ENCODE peak calls at places on chromosomes 16 and 17, in six cellular contexts. Q is HCT116, K is PC-3, A is GM23248, D is PC-9, R is mammary epithelial cell. V is an unnamed sample.

GRCh38 chr17:78257810-78258322 is 26.4 kb downstream of the TMEM235 start:
- DNase-seq in D (peak; percentile 25), A (no peak), K (no peak), Q (no peak), R (no peak), V (peak; percentile 32)

GRCh38 chr17:68398731-68399637 is 58.3 kb downstream of the WIPI1 start:
- DNase-seq in R (peak; percentile 32), A (peak; percentile 89), K (peak; percentile 89), D (peak; percentile 68), Q (peak; percentile 72), V (peak; percentile 86)

GRCh38 chr16:89322381-89323119 is 105.0 kb downstream of the ZNF778 start:
- DNase-seq in K (peak; percentile 68), A (peak; percentile 91), D (peak; percentile 41), Q (no peak), R (no peak), V (peak; percentile 92)

GRCh38 chr17:44906010-44906646 is 6.9 kb upstream of the EFTUD2 start:
- DNase-seq in Q (peak; percentile 42), A (peak; percentile 92), K (peak; percentile 91), D (peak; percentile 51), R (peak; percentile 69), V (peak; percentile 96)

GRCh38 chr16:16057102-16057501 is 107.7 kb downstream of the ABCC1 start:
- DNase-seq in R (no peak), K (no peak), A (no peak), D (no peak), Q (no peak), V (no peak)

GRCh38 chr16:8764486-8765250 is 32.8 kb downstream of the TMEM186 start:
- DNase-seq in A (no peak), R (no peak), D (no peak), K (no peak), Q (no peak), V (no peak)

GRCh38 chr17:49260011-49260921 is 29.7 kb upstream of the PHOSPHO1 start:
- DNase-seq in R (peak; percentile 71), K (peak; percentile 79), A (peak; percentile 96), D (peak; percentile 42), Q (peak; percentile 84), V (peak; percentile 89)

GRCh38 chr17:49497147-49498036 is 2.3 kb downstream of the NGFR start:
- DNase-seq in R (peak; percentile 39), K (peak; percentile 18), A (peak; percentile 56), D (no peak), Q (no peak), V (peak; percentile 63)

GRCh38 chr16:28168991-28169554 is 42.7 kb downstream of the XPO6 start:
- DNase-seq in A (no peak), R (no peak), D (no peak), Q (no peak), K (no peak), V (no peak)

GRCh38 chr16:30971298-30971697 is 13.7 kb upstream of the HSD3B7 start:
- DNase-seq in Q (no peak), R (no peak), D (no peak), K (no peak), A (no peak), V (no peak)

GRCh38 chr16:72013888-72014538 is 5.5 kb downstream of the DHODH start:
- DNase-seq in A (no peak), D (no peak), R (no peak), K (no peak), Q (no peak), V (no peak)

GRCh38 chr16:84555418-84556196 is 51.1 kb upstream of the MEAK7 start:
- DNase-seq in K (peak; percentile 17), R (no peak), A (no peak), D (peak; percentile 30), Q (no peak), V (no peak)

GRCh38 chr17:63441654-63442053 is 4.5 kb downstream of the CYB561 start:
- DNase-seq in A (no peak), Q (no peak), R (no peak), K (no peak), D (no peak), V (no peak)

GRCh38 chr16:4918790-4919210 is 18.1 kb downstream of the PPL start:
- DNase-seq in D (peak; percentile 97), A (no peak), Q (no peak), K (peak; percentile 73), R (no peak), V (no peak)

GRCh38 chr16:58026139-58026704 is 668 bp downstream of the MMP15 start:
- DNase-seq in K (peak; percentile 28), D (peak; percentile 28), A (peak; percentile 67), Q (no peak), R (peak; percentile 59), V (peak; percentile 43)

GRCh38 chr17:45837187-45837586 is 7.5 kb upstream of the SPPL2C start:
- DNase-seq in R (no peak), K (no peak), Q (no peak), A (no peak), D (no peak), V (no peak)

GRCh38 chr17:72237223-72237622 is 116.4 kb downstream of the SOX9 start:
- DNase-seq in A (no peak), Q (no peak), K (no peak), D (no peak), R (no peak), V (no peak)

GRCh38 chr16:10182186-10182683 is at the start of gene GRIN2A:
- DNase-seq in Q (no peak), K (no peak), D (no peak), A (no peak), R (no peak), V (no peak)

GRCh38 chr16:66121466-66121865 is 245.0 kb upstream of the CDH5 start:
- DNase-seq in R (no peak), D (no peak), A (no peak), Q (no peak), K (no peak), V (no peak)

GRCh38 chr17:56150631-56151030 is 2.6 kb upstream of the ANKFN1 start:
- DNase-seq in Q (no peak), K (no peak), D (no peak), A (no peak), R (no peak), V (no peak)

GRCh38 chr17:49861150-49861884 is 13.4 kb upstream of the TAC4 start:
- DNase-seq in Q (no peak), A (peak; percentile 60), K (peak; percentile 70), D (peak; percentile 68), R (peak; percentile 24), V (peak; percentile 34)

GRCh38 chr16:67247698-67248400 is 568 bp upstream of the FHOD1 start:
- DNase-seq in K (no peak), Q (no peak), D (no peak), R (no peak), A (no peak), V (no peak)
- TF ChIP-seq EZH2 in K (no peak), Q (no peak), D (no peak), R (no peak), A (no peak), V (no peak)

GRCh38 chr17:28575126-28575795 is 1.4 kb downstream of the ALDOC start:
- DNase-seq in A (no peak), K (no peak), R (no peak), D (no peak), Q (no peak), V (no peak)

GRCh38 chr17:28578246-28579195 is 1.8 kb upstream of the ALDOC start:
- DNase-seq in A (no peak), R (no peak), D (no peak), Q (no peak), K (no peak), V (no peak)

GRCh38 chr17:28577466-28577824 is 750 bp upstream of the ALDOC start:
- DNase-seq in A (no peak), Q (no peak), R (no peak), D (no peak), K (no peak), V (no peak)

GRCh38 chr17:28574536-28574935 is 2.2 kb downstream of the ALDOC start:
- DNase-seq in R (no peak), K (no peak), Q (no peak), D (no peak), A (no peak), V (no peak)

DNA sequence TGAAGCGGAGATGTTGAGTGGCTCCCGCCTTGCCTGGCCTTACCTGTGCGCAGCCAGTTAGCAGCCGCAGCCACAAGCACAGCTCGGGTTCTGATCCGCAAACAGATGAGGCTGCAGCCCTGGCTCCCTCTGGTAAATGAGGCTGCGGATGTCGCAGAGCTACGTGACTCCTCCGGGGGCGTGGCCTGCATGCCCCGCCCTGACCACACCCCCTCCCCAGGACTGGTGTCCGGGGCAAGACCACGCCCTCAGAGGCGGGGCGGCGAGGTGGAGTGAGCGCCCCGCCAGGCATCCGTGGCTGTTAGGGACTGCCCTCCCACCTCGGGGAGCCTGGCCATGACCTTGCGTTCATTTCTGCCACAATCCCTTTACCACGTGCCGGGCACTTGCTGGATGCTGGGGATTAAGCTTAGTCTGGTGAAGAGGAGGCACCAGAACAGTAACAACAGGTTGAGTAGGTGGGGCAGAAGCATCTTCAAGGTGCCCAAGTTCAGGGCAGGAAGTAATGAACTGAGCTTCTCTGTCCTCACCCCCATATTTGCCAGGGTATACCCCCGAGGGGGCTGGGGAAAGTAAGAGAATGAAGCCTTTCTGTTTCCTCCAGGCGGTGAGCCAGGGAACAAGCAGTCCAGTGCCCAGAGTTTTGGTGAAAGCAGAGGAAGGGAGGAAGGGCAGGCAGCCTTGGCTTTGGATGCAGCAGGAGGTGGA is at the start of gene ALDOC:
- DNase-seq in Q (peak; percentile 81), A (peak; percentile 97), R (peak; percentile 90), K (peak; percentile 93), D (peak; percentile 91), V (peak; percentile 91)
- H3K4me3 ChIP-seq in Q (peak within 1 kb of the TSS; percentile 45), A (peak within 1 kb of the TSS; percentile 66), R (no peak within 1 kb of the TSS), K (no peak within 1 kb of the TSS), D (no peak within 1 kb of the TSS), V (no peak within 1 kb of the TSS)

GRCh38 chr17:41332239-41332638 is 16.7 kb upstream of the KRTAP17-1 start:
- DNase-seq in R (no peak), D (no peak), A (no peak), K (no peak), Q (no peak), V (no peak)
- TF ChIP-seq EZH2 in R (no peak), D (no peak), A (no peak), K (no peak), Q (no peak), V (no peak)

GRCh38 chr16:69924777-69925191 is 26.4 kb upstream of the CLEC18A start:
- DNase-seq in Q (no peak), A (peak; percentile 95), R (peak; percentile 74), D (no peak), K (no peak), V (peak; percentile 93)
- H3K4me3 ChIP-seq in Q (no peak overlapping the region), A (peak overlapping the region; percentile 67), R (peak overlapping the region; percentile 1), D (no peak overlapping the region), K (no peak overlapping the region), V (no peak overlapping the region)

GRCh38 chr16:73046484-73047214 is 1.3 kb downstream of the ZFHX3 start:
- DNase-seq in R (no peak), Q (no peak), A (no peak), K (peak; percentile 36), D (no peak), V (no peak)

GRCh38 chr16:73047221-73047535 is 750 bp downstream of the ZFHX3 start:
- DNase-seq in D (no peak), A (peak; percentile 85), K (no peak), R (no peak), Q (no peak), V (peak; percentile 70)

GRCh38 chr16:73049051-73049910 is 1.4 kb upstream of the ZFHX3 start:
- DNase-seq in K (no peak), A (no peak), R (no peak), Q (no peak), D (no peak), V (no peak)

GRCh38 chr16:73047536-73048291 is at the start of gene ZFHX3:
- DNase-seq in R (peak; percentile 70), K (peak; percentile 76), Q (no peak), A (peak; percentile 83), D (peak; percentile 75), V (peak; percentile 68)

GRCh38 chr16:73048292-73049050 is 543 bp upstream of the ZFHX3 start:
- DNase-seq in R (no peak), A (peak; percentile 64), K (peak; percentile 55), D (peak; percentile 35), Q (no peak), V (peak; percentile 40)
- TF ChIP-seq EZH2 in R (no peak), A (no peak), K (no peak), D (no peak), Q (no peak), V (no peak)